ENCODE peak calls at places on chromosome 11, in six cellular contexts. K is GM23338, Z is PC-9, O is PC-3, B is GM23248, M is MM.1S. J is an unnamed sample. For H3F3A, the result is how much of the 10 kb centered on the place peaks cover.

GRCh38 chr11:49208006-49208721 is at the start of gene FOLH1:
- DNase-seq in K (peak), M (peak), O (peak), Z (no peak), B (peak), J (no peak)

GRCh38 chr11:47104337-47104950 is 72.2 kb downstream of the ARFGAP2 start:
- DNase-seq in B (peak), K (peak), Z (peak), O (no peak), M (no peak), J (peak)

GRCh38 chr11:2883717-2884423 is 1.7 kb downstream of the CDKN1C start:
- DNase-seq in O (no peak), K (peak), B (peak), M (peak), Z (no peak), J (peak)

GRCh38 chr11:67055812-67056211 is 835 bp upstream of the RHOD start:
- DNase-seq in O (peak), Z (peak), B (peak), K (no peak), M (no peak), J (peak)

GRCh38 chr11:75815345-75815983 is 454 bp downstream of the UVRAG start:
- DNase-seq in M (peak), K (peak), O (peak), B (peak), Z (no peak), J (no peak)

GRCh38 chr11:70816156-70816678 is 417.9 kb downstream of the CTTN start:
- DNase-seq in O (no peak), K (no peak), Z (no peak), B (no peak), M (no peak), J (no peak)

GRCh38 chr11:126337121-126337471 is 18.4 kb upstream of the ST3GAL4 start:
- DNase-seq in O (no peak), Z (peak), M (no peak), K (no peak), B (no peak), J (no peak)

GRCh38 chr11:83827520-83827919 is 541.4 kb upstream of the CCDC90B start:
- DNase-seq in O (no peak), B (peak), M (no peak), Z (peak), K (no peak), J (no peak)

GRCh38 chr11:129286813-129287212 is 88.8 kb upstream of the BARX2 start:
- DNase-seq in K (no peak), Z (no peak), O (peak), B (no peak), M (no peak), J (no peak)

GRCh38 chr11:83639995-83640758 is 354.0 kb upstream of the CCDC90B start:
- DNase-seq in K (no peak), Z (no peak), O (no peak), M (no peak), B (no peak), J (no peak)

GRCh38 chr11:67416416-67417335 is 1.2 kb downstream of the CARNS1 start:
- DNase-seq in K (peak), O (peak), M (no peak), B (peak), Z (no peak), J (no peak)

DNA sequence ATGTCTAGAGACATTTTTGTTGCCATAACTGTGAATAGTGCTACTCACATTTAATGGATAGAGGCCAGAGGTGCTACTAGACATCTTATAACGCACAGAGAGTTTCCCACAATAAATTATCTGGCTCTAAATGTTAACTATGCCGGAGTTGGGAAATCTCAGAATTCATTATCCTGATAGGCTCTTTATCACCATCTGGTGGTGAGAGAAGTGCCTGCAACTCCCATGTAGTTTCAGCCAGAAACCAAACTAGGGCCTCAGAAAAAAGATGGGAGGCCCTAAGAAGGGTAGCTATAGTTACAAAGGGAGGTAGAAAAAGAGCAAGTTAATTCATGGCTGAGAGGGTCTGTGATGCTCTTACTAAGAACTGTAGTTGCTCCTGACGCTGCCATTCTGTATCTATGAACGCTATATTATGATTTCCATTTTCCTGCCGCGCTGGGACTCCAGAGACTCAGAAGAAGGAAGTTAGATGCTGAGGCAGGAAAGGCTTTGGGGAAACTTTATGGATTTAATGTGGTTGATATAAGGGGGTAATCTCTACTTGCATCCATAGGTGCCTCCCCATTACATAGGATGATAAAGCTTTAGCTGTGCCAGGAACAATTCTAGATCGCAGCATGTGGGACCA is 22.9 kb upstream of the MRPL17 start:
- DNase-seq in Z (no peak), B (peak), O (peak), K (peak), M (peak), J (peak)
- H3F3A ChIP-seq in Z (under half), B (under half), O (under half), K (under half), M (under half), J (under half)

GRCh38 chr11:122149232-122149631 is 33.2 kb upstream of the BLID start:
- DNase-seq in M (no peak), Z (no peak), B (no peak), O (no peak), K (no peak), J (no peak)
- H3F3A ChIP-seq in M (under half), Z (under half), B (half or more), O (under half), K (under half), J (under half)

GRCh38 chr11:115222218-115222862 is 281.9 kb downstream of the CADM1 start:
- DNase-seq in O (peak), M (peak), K (peak), Z (peak), B (peak), J (peak)
- H3F3A ChIP-seq in O (under half), M (half or more), K (under half), Z (under half), B (under half), J (under half)

DNA sequence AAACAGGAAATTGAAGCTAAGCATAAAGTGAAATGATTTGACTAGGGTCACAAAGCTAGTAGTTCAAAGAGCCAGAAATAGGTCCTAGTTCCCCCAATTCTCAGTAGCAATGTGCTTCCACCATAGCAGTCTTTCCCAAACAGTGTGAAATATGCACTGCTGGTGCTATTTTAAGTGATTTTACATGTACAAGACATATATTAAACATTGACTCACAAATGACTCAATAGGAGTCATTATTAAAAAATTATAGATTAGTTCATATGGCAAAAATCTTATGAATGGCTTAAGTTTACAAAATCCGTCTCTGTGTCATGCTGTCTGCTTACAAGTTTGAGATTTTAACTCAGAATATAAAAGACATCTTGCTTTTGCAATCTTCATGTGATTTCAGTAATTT is 21.4 kb downstream of the KIF18A start:
- DNase-seq in O (peak), K (no peak), B (peak), Z (no peak), M (no peak), J (no peak)
- H3F3A ChIP-seq in O (under half), K (under half), B (under half), Z (under half), M (under half), J (under half)

DNA sequence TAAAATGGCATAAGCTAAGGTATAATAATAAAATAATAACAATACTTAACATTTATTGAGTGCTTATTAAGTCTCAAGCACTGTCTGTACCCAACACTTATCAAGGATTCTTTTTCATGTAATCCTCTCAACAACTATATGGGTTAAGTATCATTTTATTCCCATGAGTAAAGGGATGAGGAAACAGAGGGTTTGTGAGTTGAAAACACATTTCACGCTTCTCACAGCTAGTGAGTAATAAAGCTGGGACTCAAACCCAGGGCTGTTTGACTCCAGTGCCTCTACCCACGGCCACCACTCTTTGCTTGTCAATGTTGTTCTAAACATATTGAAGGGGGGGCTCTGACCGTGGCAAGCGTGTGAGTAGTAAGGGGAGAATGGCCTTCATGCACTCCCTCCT is 8.7 kb downstream of the CD3E start:
- DNase-seq in O (no peak), M (no peak), K (no peak), Z (no peak), B (peak), J (no peak)
- H3F3A ChIP-seq in O (under half), M (under half), K (under half), Z (under half), B (under half), J (under half)